ENCODE peak calls at places on chromosomes 5 and 9, in seven cellular contexts. One of them, this sample, is unnamed.

GRCh38 chr9:129307227-129307970 is 129.3 kb upstream of the IER5L start:
- DNase-seq in psoas muscle: peak; percentile 23
- DNase-seq in BE2C: no peak
- DNase-seq in transverse colon: no peak
- DNase-seq in cardiac fibroblast: no peak
- DNase-seq in RWPE1: no peak
- DNase-seq in mammary epithelial cell: no peak
- DNase-seq in this sample: no peak

GRCh38 chr5:19855031-19855430 is 133.0 kb downstream of the CDH18 start:
- DNase-seq in BE2C: no peak
- DNase-seq in mammary epithelial cell: peak; percentile 72
- DNase-seq in psoas muscle: no peak
- DNase-seq in transverse colon: no peak
- DNase-seq in cardiac fibroblast: peak; percentile 19
- DNase-seq in RWPE1: no peak
- DNase-seq in this sample: no peak

GRCh38 chr5:178074266-178074952 is 38.9 kb upstream of the N4BP3 start:
- DNase-seq in psoas muscle: no peak
- DNase-seq in cardiac fibroblast: no peak
- DNase-seq in transverse colon: no peak
- DNase-seq in BE2C: peak; percentile 81
- DNase-seq in RWPE1: no peak
- DNase-seq in mammary epithelial cell: peak; percentile 17
- DNase-seq in this sample: no peak

GRCh38 chr5:67198917-67199316 is 2.3 kb upstream of the CD180 start:
- DNase-seq in psoas muscle: no peak
- DNase-seq in RWPE1: no peak
- DNase-seq in transverse colon: no peak
- DNase-seq in BE2C: no peak
- DNase-seq in mammary epithelial cell: no peak
- DNase-seq in cardiac fibroblast: no peak
- DNase-seq in this sample: no peak

GRCh38 chr5:81188962-81189361 is 44.2 kb upstream of the CKMT2 start:
- DNase-seq in BE2C: no peak
- DNase-seq in cardiac fibroblast: no peak
- DNase-seq in psoas muscle: no peak
- DNase-seq in mammary epithelial cell: no peak
- DNase-seq in transverse colon: no peak
- DNase-seq in RWPE1: no peak
- DNase-seq in this sample: no peak

GRCh38 chr9:137240321-137240840 is 706 bp upstream of the TUBB4B start:
- DNase-seq in psoas muscle: peak; percentile 88
- DNase-seq in cardiac fibroblast: peak; percentile 73
- DNase-seq in transverse colon: peak; percentile 83
- DNase-seq in mammary epithelial cell: peak; percentile 70
- DNase-seq in RWPE1: peak; percentile 64
- DNase-seq in BE2C: peak; percentile 75
- DNase-seq in this sample: no peak

GRCh38 chr9:111008148-111009075 is 29.9 kb downstream of the LPAR1 start:
- DNase-seq in psoas muscle: no peak
- DNase-seq in transverse colon: no peak
- DNase-seq in RWPE1: no peak
- DNase-seq in BE2C: no peak
- DNase-seq in cardiac fibroblast: no peak
- DNase-seq in mammary epithelial cell: no peak
- DNase-seq in this sample: no peak

GRCh38 chr5:132238169-132238744 is 10.6 kb upstream of the P4HA2 start:
- DNase-seq in RWPE1: peak; percentile 74
- DNase-seq in cardiac fibroblast: peak; percentile 78
- DNase-seq in mammary epithelial cell: peak; percentile 50
- DNase-seq in transverse colon: peak; percentile 83
- DNase-seq in psoas muscle: peak; percentile 78
- DNase-seq in BE2C: peak; percentile 84
- DNase-seq in this sample: peak; percentile 15

GRCh38 chr5:41891066-41891707 is 13.0 kb upstream of the RIMOC1 start:
- DNase-seq in mammary epithelial cell: no peak
- DNase-seq in transverse colon: no peak
- DNase-seq in psoas muscle: no peak
- DNase-seq in BE2C: no peak
- DNase-seq in cardiac fibroblast: no peak
- DNase-seq in RWPE1: no peak
- DNase-seq in this sample: no peak

GRCh38 chr5:57499262-57500050 is 16.8 kb upstream of the ACTBL2 start:
- DNase-seq in RWPE1: peak; percentile 65
- DNase-seq in BE2C: peak; percentile 28
- DNase-seq in transverse colon: no peak
- DNase-seq in psoas muscle: no peak
- DNase-seq in mammary epithelial cell: peak; percentile 63
- DNase-seq in cardiac fibroblast: peak; percentile 86
- DNase-seq in this sample: peak; percentile 10

GRCh38 chr9:65411336-65411735 is 126.3 kb upstream of the FOXD4L5 start:
- DNase-seq in cardiac fibroblast: no peak
- DNase-seq in BE2C: no peak
- DNase-seq in transverse colon: no peak
- DNase-seq in RWPE1: no peak
- DNase-seq in psoas muscle: no peak
- DNase-seq in mammary epithelial cell: no peak
- DNase-seq in this sample: no peak

GRCh38 chr5:36689225-36689624 is 82.8 kb downstream of the SLC1A3 start:
- DNase-seq in cardiac fibroblast: peak; percentile 53
- DNase-seq in BE2C: no peak
- DNase-seq in psoas muscle: no peak
- DNase-seq in mammary epithelial cell: peak; percentile 46
- DNase-seq in RWPE1: peak; percentile 14
- DNase-seq in transverse colon: no peak
- DNase-seq in this sample: peak; percentile 30

GRCh38 chr9:95091574-95091970 is 225.9 kb downstream of the FANCC start:
- DNase-seq in BE2C: no peak
- DNase-seq in mammary epithelial cell: peak; percentile 58
- DNase-seq in transverse colon: no peak
- DNase-seq in RWPE1: no peak
- DNase-seq in cardiac fibroblast: peak; percentile 72
- DNase-seq in psoas muscle: no peak
- DNase-seq in this sample: no peak

GRCh38 chr5:137743031-137743640 is 7.2 kb upstream of the KLHL3 start:
- DNase-seq in psoas muscle: no peak
- DNase-seq in cardiac fibroblast: peak; percentile 87
- DNase-seq in transverse colon: peak; percentile 41
- DNase-seq in BE2C: peak; percentile 70
- DNase-seq in RWPE1: peak; percentile 62
- DNase-seq in mammary epithelial cell: peak; percentile 51
- DNase-seq in this sample: no peak

GRCh38 chr9:4669890-4670289 is 3.6 kb upstream of the SPATA6L start:
- DNase-seq in transverse colon: no peak
- DNase-seq in mammary epithelial cell: no peak
- DNase-seq in cardiac fibroblast: no peak
- DNase-seq in RWPE1: no peak
- DNase-seq in BE2C: no peak
- DNase-seq in psoas muscle: no peak
- DNase-seq in this sample: no peak

GRCh38 chr9:96646081-96646991 is 8.8 kb downstream of the PRXL2C start:
- DNase-seq in RWPE1: no peak
- DNase-seq in transverse colon: no peak
- DNase-seq in BE2C: no peak
- DNase-seq in psoas muscle: peak; percentile 77
- DNase-seq in mammary epithelial cell: no peak
- DNase-seq in cardiac fibroblast: peak; percentile 67
- DNase-seq in this sample: no peak

GRCh38 chr9:117344892-117345660 is 69.8 kb downstream of the ASTN2 start:
- DNase-seq in cardiac fibroblast: no peak
- DNase-seq in transverse colon: no peak
- DNase-seq in BE2C: no peak
- DNase-seq in RWPE1: no peak
- DNase-seq in mammary epithelial cell: no peak
- DNase-seq in psoas muscle: no peak
- DNase-seq in this sample: no peak

GRCh38 chr5:163571755-163572154 is 66.3 kb downstream of the MAT2B start:
- DNase-seq in cardiac fibroblast: peak; percentile 71
- DNase-seq in transverse colon: no peak
- DNase-seq in RWPE1: peak; percentile 75
- DNase-seq in mammary epithelial cell: peak; percentile 66
- DNase-seq in BE2C: peak; percentile 15
- DNase-seq in psoas muscle: no peak
- DNase-seq in this sample: no peak

GRCh38 chr5:123665822-123666371 is 153.9 kb downstream of the CSNK1G3 start:
- DNase-seq in mammary epithelial cell: no peak
- DNase-seq in cardiac fibroblast: no peak
- DNase-seq in transverse colon: no peak
- DNase-seq in BE2C: no peak
- DNase-seq in RWPE1: no peak
- DNase-seq in psoas muscle: no peak
- DNase-seq in this sample: no peak
- TF ChIP-seq CTCF in mammary epithelial cell: no peak
- TF ChIP-seq CTCF in cardiac fibroblast: no peak
- TF ChIP-seq CTCF in transverse colon: no peak
- TF ChIP-seq CTCF in BE2C: no peak
- TF ChIP-seq CTCF in RWPE1: no peak
- TF ChIP-seq CTCF in psoas muscle: no peak
- TF ChIP-seq CTCF in this sample: no peak

GRCh38 chr9:112378441-112379176 is 1.3 kb upstream of the HSDL2 start:
- DNase-seq in transverse colon: peak; percentile 40
- DNase-seq in mammary epithelial cell: peak; percentile 58
- DNase-seq in RWPE1: peak; percentile 67
- DNase-seq in psoas muscle: peak; percentile 53
- DNase-seq in BE2C: no peak
- DNase-seq in cardiac fibroblast: peak; percentile 8
- DNase-seq in this sample: no peak

GRCh38 chr9:112380771-112381181 is 868 bp downstream of the HSDL2 start:
- DNase-seq in transverse colon: no peak
- DNase-seq in mammary epithelial cell: peak; percentile 22
- DNase-seq in psoas muscle: no peak
- DNase-seq in cardiac fibroblast: peak; percentile 47
- DNase-seq in BE2C: no peak
- DNase-seq in RWPE1: no peak
- DNase-seq in this sample: no peak

GRCh38 chr9:112380102-112380581 is at the start of gene HSDL2:
- DNase-seq in RWPE1: peak; percentile 59
- DNase-seq in transverse colon: peak; percentile 60
- DNase-seq in mammary epithelial cell: no peak
- DNase-seq in cardiac fibroblast: peak; percentile 57
- DNase-seq in psoas muscle: no peak
- DNase-seq in BE2C: no peak
- DNase-seq in this sample: no peak

GRCh38 chr9:112377684-112378344 is 2.1 kb upstream of the HSDL2 start:
- DNase-seq in BE2C: no peak
- DNase-seq in RWPE1: no peak
- DNase-seq in mammary epithelial cell: no peak
- DNase-seq in cardiac fibroblast: no peak
- DNase-seq in transverse colon: no peak
- DNase-seq in psoas muscle: no peak
- DNase-seq in this sample: no peak

DNA sequence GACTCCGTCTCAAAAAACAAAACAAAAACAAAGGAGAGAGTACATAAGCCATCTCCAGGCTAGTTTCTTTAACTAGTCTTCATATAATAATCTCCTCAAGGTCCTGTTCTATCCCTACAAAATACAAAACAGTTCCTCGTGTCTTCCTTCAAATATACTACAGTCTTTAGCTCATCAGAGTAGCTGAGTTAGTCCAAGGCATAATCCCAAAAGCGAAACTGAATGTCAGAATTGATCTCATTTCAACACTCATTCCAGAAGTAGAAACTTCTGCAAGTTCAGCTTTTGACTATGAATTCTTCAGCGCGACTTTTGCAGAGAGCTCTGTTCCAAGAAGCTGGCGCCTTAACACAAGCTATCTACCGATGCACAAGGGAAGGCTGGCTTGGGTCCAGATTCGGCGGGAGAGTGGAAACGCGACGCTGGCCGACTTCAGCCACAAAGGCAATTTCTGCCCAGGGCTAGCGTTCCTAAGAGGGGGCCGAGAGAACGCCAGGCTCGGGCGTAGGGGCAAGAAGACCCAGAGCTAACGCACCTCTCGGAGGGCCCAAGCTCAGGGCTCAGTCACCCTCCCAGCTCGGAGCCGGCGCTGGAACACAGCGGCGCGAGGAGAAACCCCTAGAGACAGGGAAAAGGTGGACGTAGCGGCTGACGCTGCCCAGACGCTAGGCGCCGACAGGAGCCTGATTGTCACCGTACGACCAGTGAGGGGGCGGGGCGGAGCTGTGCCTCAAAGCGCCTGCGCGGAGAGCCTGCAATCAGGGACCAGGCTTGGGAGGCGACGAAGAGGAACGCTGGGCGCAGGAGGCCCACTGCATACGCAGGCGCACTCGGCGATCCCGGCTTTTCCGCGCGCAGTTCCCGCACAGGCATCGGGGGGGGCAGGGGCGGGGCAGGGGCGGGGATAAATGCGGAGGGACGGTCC is 469 bp upstream of the HSDL2 start:
- DNase-seq in cardiac fibroblast: peak; percentile 99
- DNase-seq in RWPE1: peak; percentile 100
- DNase-seq in transverse colon: peak; percentile 100
- DNase-seq in BE2C: peak; percentile 100
- DNase-seq in mammary epithelial cell: peak; percentile 97
- DNase-seq in psoas muscle: peak; percentile 100
- DNase-seq in this sample: peak; percentile 92
- TF ChIP-seq CTCF in cardiac fibroblast: no peak
- TF ChIP-seq CTCF in RWPE1: no peak
- TF ChIP-seq CTCF in transverse colon: no peak
- TF ChIP-seq CTCF in BE2C: no peak
- TF ChIP-seq CTCF in mammary epithelial cell: no peak
- TF ChIP-seq CTCF in psoas muscle: no peak
- TF ChIP-seq CTCF in this sample: no peak

GRCh38 chr9:133073264-133074000 is 11.7 kb downstream of the CEL start:
- DNase-seq in transverse colon: no peak
- DNase-seq in psoas muscle: no peak
- DNase-seq in BE2C: no peak
- DNase-seq in mammary epithelial cell: no peak
- DNase-seq in cardiac fibroblast: no peak
- DNase-seq in RWPE1: no peak
- DNase-seq in this sample: no peak

GRCh38 chr9:133075925-133076324 is 14.1 kb downstream of the CEL start:
- DNase-seq in BE2C: no peak
- DNase-seq in RWPE1: no peak
- DNase-seq in psoas muscle: no peak
- DNase-seq in mammary epithelial cell: peak; percentile 64
- DNase-seq in transverse colon: no peak
- DNase-seq in cardiac fibroblast: peak; percentile 72
- DNase-seq in this sample: no peak

GRCh38 chr9:133078486-133078885 is 16.7 kb downstream of the CEL start:
- DNase-seq in RWPE1: no peak
- DNase-seq in psoas muscle: no peak
- DNase-seq in cardiac fibroblast: no peak
- DNase-seq in transverse colon: no peak
- DNase-seq in BE2C: no peak
- DNase-seq in mammary epithelial cell: no peak
- DNase-seq in this sample: no peak

GRCh38 chr9:133071484-133072150 is 9.8 kb downstream of the CEL start:
- DNase-seq in mammary epithelial cell: no peak
- DNase-seq in BE2C: no peak
- DNase-seq in cardiac fibroblast: no peak
- DNase-seq in psoas muscle: peak; percentile 37
- DNase-seq in RWPE1: no peak
- DNase-seq in transverse colon: no peak
- DNase-seq in this sample: no peak

GRCh38 chr9:133074111-133074651 is 12.4 kb downstream of the CEL start:
- DNase-seq in BE2C: no peak
- DNase-seq in transverse colon: no peak
- DNase-seq in mammary epithelial cell: no peak
- DNase-seq in cardiac fibroblast: peak; percentile 6
- DNase-seq in RWPE1: no peak
- DNase-seq in psoas muscle: no peak
- DNase-seq in this sample: no peak
- TF ChIP-seq CTCF in BE2C: no peak
- TF ChIP-seq CTCF in transverse colon: no peak
- TF ChIP-seq CTCF in mammary epithelial cell: no peak
- TF ChIP-seq CTCF in cardiac fibroblast: no peak
- TF ChIP-seq CTCF in RWPE1: no peak
- TF ChIP-seq CTCF in psoas muscle: no peak
- TF ChIP-seq CTCF in this sample: no peak

GRCh38 chr9:135487281-135488012 is 7.9 kb downstream of the PPP1R26 start:
- DNase-seq in mammary epithelial cell: no peak
- DNase-seq in psoas muscle: no peak
- DNase-seq in cardiac fibroblast: no peak
- DNase-seq in transverse colon: no peak
- DNase-seq in RWPE1: no peak
- DNase-seq in BE2C: no peak
- DNase-seq in this sample: no peak
- TF ChIP-seq CTCF in mammary epithelial cell: no peak
- TF ChIP-seq CTCF in psoas muscle: no peak
- TF ChIP-seq CTCF in cardiac fibroblast: no peak
- TF ChIP-seq CTCF in transverse colon: no peak
- TF ChIP-seq CTCF in RWPE1: no peak
- TF ChIP-seq CTCF in BE2C: no peak
- TF ChIP-seq CTCF in this sample: no peak